ENCODE peak calls at places on chromosomes 2 and 18, in eight cellular contexts. C is body of pancreas; K is heart right ventricle; T is left lung; S is sigmoid colon; V is CD4-positive, alpha-beta T cell; O is T-helper 17 cell; B is CD8-positive, alpha-beta memory T cell. E is an unnamed sample.
A peak's percentile ranks its signal among the peaks of the same experiment; 100 is the strongest.

GRCh38 chr18:76307293-76307690 is 187.8 kb downstream of the ZNF516 start:
- DNase-seq in C (no peak), K (no peak), V (no peak), T (no peak), S (no peak), B (no peak), O (no peak), E (no peak)

GRCh38 chr2:207847807-207848544 is 78.3 kb upstream of the FZD5 start:
- DNase-seq in K (peak; percentile 33), V (no peak), O (no peak), C (peak; percentile 90), B (no peak), S (no peak), T (no peak), E (peak; percentile 75)

GRCh38 chr2:200180943-200181342 is 125.5 kb upstream of the SPATS2L start:
- DNase-seq in T (no peak), C (no peak), K (no peak), V (no peak), S (no peak), O (no peak), B (no peak), E (no peak)

GRCh38 chr2:161414385-161415040 is 1.6 kb upstream of the TBR1 start:
- DNase-seq in O (no peak), V (no peak), C (no peak), S (no peak), B (no peak), K (no peak), T (peak; percentile 81), E (no peak)

GRCh38 chr2:161988589-161988988 is 85.4 kb downstream of the DPP4 start:
- DNase-seq in K (no peak), O (no peak), V (no peak), C (no peak), S (no peak), B (no peak), T (no peak), E (no peak)

GRCh38 chr2:49294225-49294624 is 139.9 kb upstream of the FSHR start:
- DNase-seq in O (no peak), C (no peak), S (no peak), K (no peak), T (no peak), V (no peak), B (no peak), E (no peak)

GRCh38 chr2:153823880-153824279 is 47.8 kb upstream of the GALNT13 start:
- DNase-seq in C (no peak), S (no peak), T (no peak), K (no peak), V (no peak), O (no peak), B (no peak), E (no peak)

GRCh38 chr2:127085260-127085666 is 21.7 kb downstream of the BIN1 start:
- DNase-seq in B (peak; percentile 46), O (no peak), S (no peak), C (no peak), V (no peak), T (no peak), K (no peak), E (peak; percentile 51)

GRCh38 chr2:41879367-41879871 is 168.4 kb upstream of the PKDCC start:
- DNase-seq in V (no peak), C (no peak), B (no peak), S (no peak), T (no peak), O (no peak), K (no peak), E (peak; percentile 14)

GRCh38 chr2:218026244-218026643 is 23.4 kb upstream of the TNS1 start:
- DNase-seq in S (peak; percentile 49), B (no peak), T (no peak), O (no peak), V (no peak), C (no peak), K (no peak), E (no peak)

GRCh38 chr2:232843860-232844259 is 26.2 kb upstream of the SNORC start:
- DNase-seq in B (no peak), V (no peak), T (no peak), K (peak; percentile 12), C (no peak), S (no peak), O (no peak), E (no peak)

GRCh38 chr2:211055438-211055837 is 499.0 kb downstream of the CPS1 start:
- DNase-seq in S (no peak), B (no peak), C (no peak), V (no peak), T (no peak), K (no peak), O (no peak), E (no peak)

GRCh38 chr18:3869848-3870247 is 419.9 kb downstream of the TGIF1 start:
- DNase-seq in V (no peak), T (no peak), C (peak; percentile 13), K (no peak), B (no peak), S (no peak), O (no peak), E (peak; percentile 70)

GRCh38 chr2:31693882-31694281 is 113.1 kb upstream of the SRD5A2 start:
- DNase-seq in O (no peak), C (no peak), K (no peak), T (no peak), V (no peak), S (no peak), B (no peak), E (no peak)

GRCh38 chr2:31696068-31696467 is 115.3 kb upstream of the SRD5A2 start:
- DNase-seq in T (no peak), B (no peak), S (no peak), O (no peak), V (no peak), C (no peak), K (no peak), E (no peak)

GRCh38 chr2:31694444-31694843 is 113.7 kb upstream of the SRD5A2 start:
- DNase-seq in C (no peak), V (no peak), T (no peak), K (no peak), O (no peak), S (no peak), B (no peak), E (no peak)
- H3K9me3 ChIP-seq in C (peaks cover 31% of the 10 kb centered on the region), V (peaks cover 62% of the 10 kb centered on the region), T (peaks cover 6% of the 10 kb centered on the region), K (peaks cover 33% of the 10 kb centered on the region), O (peaks cover 20% of the 10 kb centered on the region), S (peaks cover 14% of the 10 kb centered on the region), B (peaks cover 23% of the 10 kb centered on the region), E (peaks cover 2% of the 10 kb centered on the region)

GRCh38 chr2:101725515-101726192 is 28.1 kb downstream of the MAP4K4 start:
- DNase-seq in S (no peak), K (no peak), T (no peak), C (no peak), B (peak; percentile 33), O (no peak), V (no peak), E (no peak)

GRCh38 chr2:101725038-101725437 is 27.5 kb downstream of the MAP4K4 start:
- DNase-seq in O (no peak), K (no peak), C (no peak), B (no peak), T (no peak), S (no peak), V (no peak), E (no peak)

GRCh38 chr2:101722878-101723277 is 25.4 kb downstream of the MAP4K4 start:
- DNase-seq in T (no peak), C (peak; percentile 24), B (no peak), K (no peak), S (no peak), O (no peak), V (no peak), E (no peak)

GRCh38 chr2:101724113-101724450 is 26.6 kb downstream of the MAP4K4 start:
- DNase-seq in B (no peak), S (no peak), T (no peak), V (no peak), O (no peak), K (no peak), C (no peak), E (no peak)

GRCh38 chr2:101723366-101724112 is 26.0 kb downstream of the MAP4K4 start:
- DNase-seq in S (no peak), O (no peak), T (no peak), C (no peak), V (no peak), B (no peak), K (no peak), E (no peak)
- H3K9me3 ChIP-seq in S (no peaks in the 10 kb centered on the region), O (no peaks in the 10 kb centered on the region), T (no peaks in the 10 kb centered on the region), C (no peaks in the 10 kb centered on the region), V (no peaks in the 10 kb centered on the region), B (no peaks in the 10 kb centered on the region), K (no peaks in the 10 kb centered on the region), E (no peaks in the 10 kb centered on the region)

GRCh38 chr18:61639886-61640285 is 252.9 kb downstream of the RNF152 start:
- DNase-seq in O (no peak), B (no peak), V (no peak), K (no peak), S (no peak), T (no peak), C (no peak), E (no peak)

DNA sequence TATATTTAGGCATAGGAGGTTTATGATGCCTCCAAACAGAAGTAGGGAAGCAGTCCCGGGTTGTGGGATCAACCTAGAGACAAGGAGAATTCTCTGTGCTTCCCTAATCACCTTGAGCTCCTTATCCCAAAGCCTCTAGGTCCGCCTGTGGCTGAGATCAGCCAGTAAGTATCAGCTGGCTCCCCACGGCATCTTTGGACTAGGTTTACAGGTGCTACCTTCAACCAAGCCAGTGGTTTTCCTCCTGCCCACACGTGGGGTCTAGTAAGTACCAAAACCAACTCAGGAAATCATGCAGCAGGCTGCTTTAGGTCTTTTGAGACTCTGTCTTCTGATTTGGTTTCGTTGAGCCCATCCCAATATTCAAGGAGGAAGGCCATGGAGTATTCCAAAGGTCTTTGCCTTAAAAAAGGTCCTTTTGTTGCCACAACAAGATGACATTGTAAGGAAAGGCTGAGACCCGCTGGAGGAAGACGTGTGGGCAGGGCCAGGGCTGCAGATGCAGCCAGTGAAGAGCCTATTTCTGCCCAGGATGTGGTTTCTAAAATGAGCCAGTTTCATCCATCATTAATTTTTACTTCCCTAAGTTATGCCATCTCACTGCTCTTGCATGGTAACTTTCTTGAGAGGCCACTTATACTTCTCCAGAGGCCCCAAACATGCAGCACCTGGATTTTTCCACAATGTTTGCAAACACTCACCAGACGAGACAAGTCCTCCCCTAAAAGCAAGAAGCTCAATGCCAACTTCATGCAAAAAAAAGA is 248.7 kb downstream of the RNF152 start:
- DNase-seq in O (no peak), B (no peak), C (no peak), T (no peak), K (no peak), S (no peak), V (no peak), E (no peak)
- H3K9me3 ChIP-seq in O (no peaks in the 10 kb centered on the region), B (no peaks in the 10 kb centered on the region), C (no peaks in the 10 kb centered on the region), T (no peaks in the 10 kb centered on the region), K (no peaks in the 10 kb centered on the region), S (no peaks in the 10 kb centered on the region), V (no peaks in the 10 kb centered on the region), E (no peaks in the 10 kb centered on the region)

GRCh38 chr2:88680266-88680902 is 11.1 kb upstream of the RPIA start:
- DNase-seq in O (no peak), C (peak; percentile 22), B (no peak), T (no peak), V (no peak), K (no peak), S (no peak), E (peak; percentile 55)
- H3K9me3 ChIP-seq in O (no peaks in the 10 kb centered on the region), C (no peaks in the 10 kb centered on the region), B (no peaks in the 10 kb centered on the region), T (no peaks in the 10 kb centered on the region), V (peaks cover 5% of the 10 kb centered on the region), K (peaks cover 5% of the 10 kb centered on the region), S (no peaks in the 10 kb centered on the region), E (no peaks in the 10 kb centered on the region)

DNA sequence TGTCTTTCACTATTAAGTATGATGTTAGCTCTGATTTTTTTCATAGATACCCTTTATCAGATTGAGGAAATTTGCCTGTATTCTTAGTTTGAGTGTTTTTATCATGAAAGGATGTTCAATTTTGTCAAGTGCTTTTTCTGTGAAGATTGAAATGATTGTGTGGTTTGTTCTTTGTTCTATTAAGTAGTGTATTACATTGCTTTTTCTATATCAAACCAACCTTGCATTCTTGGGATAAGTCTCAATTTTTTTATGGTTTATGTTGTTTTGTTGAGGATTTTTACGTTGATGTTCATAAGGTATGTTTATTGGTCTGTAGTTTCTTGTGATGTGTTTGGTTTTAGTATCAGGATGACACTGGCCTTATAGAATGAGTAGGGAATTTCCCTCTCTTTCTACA is 19.1 kb downstream of the PDK1 start:
- DNase-seq in O (no peak), B (no peak), V (no peak), S (no peak), K (no peak), C (no peak), T (no peak), E (no peak)
- H3K9me3 ChIP-seq in O (no peaks in the 10 kb centered on the region), B (peaks cover 13% of the 10 kb centered on the region), V (peaks cover 25% of the 10 kb centered on the region), S (no peaks in the 10 kb centered on the region), K (no peaks in the 10 kb centered on the region), C (peaks cover 7% of the 10 kb centered on the region), T (no peaks in the 10 kb centered on the region), E (peaks cover 1% of the 10 kb centered on the region)